ENCODE peak calls at places on chromosomes 11 and 22, in nine cellular contexts. E is right cardiac atrium, F is SJSA1, Q is A549, A is Peyer's patch, R is cardiac muscle cell, N is ascending aorta, H is ovary, U is right lobe of liver. V is an unnamed sample. For H3K9me3, the result is how much of the 10 kb centered on the place peaks cover.

GRCh38 chr11:22680628-22681027 is 14.2 kb downstream of the GAS2 start:
- DNase-seq in U (no peak), R (no peak), N (no peak), H (no peak), A (no peak), Q (peak), E (no peak), F (no peak), V (no peak)

GRCh38 chr11:77406396-77406795 is 67.5 kb downstream of the PAK1 start:
- DNase-seq in H (no peak), U (no peak), F (no peak), E (no peak), Q (no peak), A (no peak), R (no peak), N (no peak), V (no peak)

GRCh38 chr22:42451499-42452145 is 19.4 kb upstream of the NFAM1 start:
- DNase-seq in E (no peak), A (no peak), N (no peak), Q (no peak), R (no peak), U (no peak), H (no peak), F (no peak), V (no peak)

GRCh38 chr22:31230871-31231621 is 18.9 kb downstream of the LIMK2 start:
- DNase-seq in E (no peak), H (peak), R (peak), A (peak), N (peak), F (no peak), Q (peak), U (peak), V (no peak)

GRCh38 chr11:123082977-123083376 is 21.0 kb upstream of the HSPA8 start:
- DNase-seq in H (no peak), A (peak), U (no peak), E (no peak), N (no peak), F (no peak), Q (no peak), R (no peak), V (no peak)

GRCh38 chr11:46015941-46016340 is 93.5 kb downstream of the LARGE2 start:
- DNase-seq in H (no peak), E (no peak), A (no peak), F (no peak), U (no peak), N (no peak), R (no peak), Q (no peak), V (no peak)

GRCh38 chr22:32615874-32616564 is 141.4 kb downstream of the FBXO7 start:
- DNase-seq in A (no peak), F (no peak), E (no peak), H (no peak), R (peak), Q (no peak), N (no peak), U (no peak), V (no peak)

GRCh38 chr11:134862168-134862567 is 450.1 kb upstream of the B3GAT1 start:
- DNase-seq in F (no peak), Q (no peak), U (no peak), R (no peak), N (no peak), A (no peak), H (no peak), E (no peak), V (no peak)

GRCh38 chr11:12363373-12363772 is 14.0 kb upstream of the PARVA start:
- DNase-seq in A (no peak), R (no peak), N (no peak), E (no peak), U (no peak), Q (no peak), H (no peak), F (no peak), V (no peak)

GRCh38 chr22:39763276-39763675 is 130.3 kb downstream of the ENTHD1 start:
- DNase-seq in F (no peak), H (no peak), R (no peak), N (no peak), U (no peak), E (no peak), Q (no peak), A (no peak), V (no peak)

GRCh38 chr11:106853850-106854401 is 164.3 kb downstream of the GUCY1A2 start:
- DNase-seq in Q (no peak), H (no peak), A (no peak), E (no peak), N (no peak), F (no peak), R (no peak), U (no peak), V (no peak)

GRCh38 chr11:118194835-118195627 is 18.6 kb upstream of the SCN2B start:
- DNase-seq in A (peak), Q (peak), E (peak), N (peak), F (no peak), R (peak), H (peak), U (peak), V (peak)

GRCh38 chr11:80860632-80861031 is 1419.8 kb upstream of the TENM4 start:
- DNase-seq in R (no peak), A (no peak), E (no peak), H (no peak), N (no peak), U (no peak), F (no peak), Q (no peak), V (no peak)

GRCh38 chr22:49209452-49210195 is 618.0 kb downstream of the BRD1 start:
- DNase-seq in A (peak), Q (peak), U (peak), E (no peak), R (no peak), H (no peak), N (peak), F (peak), V (no peak)

GRCh38 chr22:32628626-32629587 is 154.3 kb downstream of the FBXO7 start:
- DNase-seq in U (no peak), E (no peak), H (no peak), Q (no peak), R (no peak), F (no peak), A (no peak), N (no peak), V (no peak)

GRCh38 chr11:29161216-29161615 is 855.6 kb downstream of the KCNA4 start:
- DNase-seq in A (no peak), U (no peak), Q (no peak), E (no peak), F (no peak), R (no peak), N (no peak), H (no peak), V (no peak)

GRCh38 chr11:89626366-89626765 is 83.7 kb upstream of the TRIM77 start:
- DNase-seq in U (no peak), A (no peak), F (no peak), E (no peak), N (no peak), R (no peak), Q (no peak), H (no peak), V (no peak)

GRCh38 chr11:114208371-114208770 is 87.8 kb upstream of the NNMT start:
- DNase-seq in R (no peak), E (no peak), Q (no peak), N (no peak), F (no peak), H (no peak), U (no peak), A (no peak), V (no peak)

GRCh38 chr11:128884703-128885338 is 6.3 kb upstream of the KCNJ5 start:
- DNase-seq in F (no peak), A (peak), H (peak), U (no peak), Q (peak), N (no peak), E (no peak), R (peak), V (no peak)

GRCh38 chr11:32792948-32793475 is 1.4 kb downstream of the CCDC73 start:
- DNase-seq in U (peak), Q (peak), H (peak), R (peak), E (peak), A (peak), N (no peak), F (no peak), V (no peak)

GRCh38 chr11:70552441-70553150 is 154.3 kb downstream of the CTTN start:
- DNase-seq in F (no peak), N (no peak), U (no peak), H (no peak), A (no peak), Q (no peak), R (no peak), E (no peak), V (no peak)

GRCh38 chr11:5605849-5606248 is 9.4 kb downstream of the TRIM6 start:
- DNase-seq in R (no peak), H (no peak), Q (no peak), U (no peak), A (no peak), E (no peak), N (no peak), F (peak), V (peak)

GRCh38 chr22:29217827-29218757 is 12.4 kb downstream of the EMID1 start:
- DNase-seq in F (no peak), N (peak), R (no peak), U (no peak), A (no peak), H (no peak), E (no peak), Q (no peak), V (no peak)

DNA sequence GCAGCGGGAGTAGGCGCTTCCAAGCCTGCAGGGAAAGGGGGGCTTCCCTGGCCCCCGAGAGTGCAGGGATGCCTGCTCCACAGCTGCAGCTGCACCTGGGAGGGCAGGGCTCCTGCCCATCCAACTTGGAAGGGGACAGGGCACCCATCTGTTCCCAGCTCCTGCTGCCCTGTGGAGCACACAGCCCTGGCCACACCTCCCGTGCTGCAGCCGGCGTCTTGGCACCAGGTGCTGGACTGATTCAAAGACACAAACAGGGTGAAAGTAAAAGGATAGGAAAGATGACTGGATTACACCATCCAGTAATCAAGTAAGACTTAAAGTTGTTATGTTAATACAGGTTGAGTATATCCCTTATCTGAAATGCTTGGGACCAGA is 14.8 kb downstream of the NPAT start:
- DNase-seq in H (no peak), F (no peak), N (no peak), U (no peak), E (no peak), R (no peak), Q (no peak), A (no peak), V (no peak)
- H3K9me3 ChIP-seq in H (under half), F (under half), N (under half), U (under half), E (under half), R (under half), Q (under half), A (under half), V (under half)

DNA sequence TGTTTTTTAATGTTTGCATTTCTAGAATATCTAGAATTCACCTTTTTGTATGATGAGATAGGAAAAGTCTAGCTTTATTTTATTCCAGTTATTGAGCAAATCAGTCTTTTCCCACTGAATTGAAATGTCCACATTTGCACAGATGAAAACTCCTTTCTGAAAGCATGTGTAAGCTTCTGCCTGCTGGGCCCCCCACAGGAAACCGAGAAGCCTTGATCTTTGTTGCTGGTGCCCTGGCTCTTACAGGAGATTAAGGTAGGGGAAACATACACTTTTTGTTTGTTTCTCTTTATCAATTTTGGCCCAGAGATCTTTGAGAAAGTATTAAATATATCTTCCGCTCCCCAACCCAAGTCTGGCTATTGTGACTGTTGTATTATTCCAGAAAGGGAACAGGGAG is 87.2 kb upstream of the GNAZ start:
- DNase-seq in N (no peak), A (no peak), R (no peak), F (no peak), E (no peak), Q (no peak), U (no peak), H (no peak), V (no peak)
- H3K9me3 ChIP-seq in N (under half), A (under half), R (under half), F (under half), E (under half), Q (under half), U (under half), H (under half), V (under half)

GRCh38 chr22:47406896-47407295 is 644.4 kb downstream of the TBC1D22A start:
- DNase-seq in H (no peak), E (no peak), R (no peak), F (no peak), A (peak), N (peak), U (no peak), Q (no peak), V (no peak)

GRCh38 chr22:47408409-47408808 is 646.0 kb downstream of the TBC1D22A start:
- DNase-seq in E (no peak), Q (peak), H (no peak), U (no peak), A (peak), R (no peak), N (no peak), F (no peak), V (no peak)

GRCh38 chr22:47409501-47410275 is 647.2 kb downstream of the TBC1D22A start:
- DNase-seq in A (peak), Q (no peak), F (peak), N (peak), E (no peak), U (no peak), R (no peak), H (no peak), V (no peak)

GRCh38 chr22:47407626-47408025 is 645.2 kb downstream of the TBC1D22A start:
- DNase-seq in H (no peak), R (no peak), Q (no peak), N (peak), A (peak), E (no peak), U (no peak), F (no peak), V (no peak)

GRCh38 chr22:47411006-47411405 is 648.6 kb downstream of the TBC1D22A start:
- DNase-seq in H (no peak), U (no peak), R (no peak), Q (no peak), A (peak), F (no peak), E (no peak), N (peak), V (no peak)
- H3K9me3 ChIP-seq in H (under half), U (under half), R (under half), Q (under half), A (under half), F (under half), E (under half), N (under half), V (under half)

DNA sequence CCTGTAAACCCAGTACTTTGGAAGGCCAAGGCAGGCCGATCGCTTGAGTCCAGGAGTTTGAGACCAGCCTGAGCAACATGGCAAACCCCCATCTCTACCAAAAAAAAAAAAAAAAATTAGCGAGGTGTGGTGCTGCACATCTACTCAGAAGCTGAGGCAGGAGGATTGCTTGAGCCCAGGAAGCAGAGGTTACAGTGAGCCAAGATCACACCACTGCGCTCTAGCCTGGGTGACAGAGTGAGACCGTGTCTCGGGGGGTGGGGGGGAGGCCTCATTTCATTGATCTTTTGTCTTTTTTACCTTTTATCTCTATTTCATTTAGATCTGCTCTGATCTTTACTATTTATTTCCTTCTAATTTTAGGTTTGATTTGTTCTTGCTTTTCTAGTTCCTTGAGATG is 51.8 kb downstream of the KCNQ1OT1 start:
- DNase-seq in U (no peak), H (no peak), F (no peak), E (no peak), N (no peak), R (no peak), A (no peak), Q (no peak), V (no peak)
- H3K9me3 ChIP-seq in U (under half), H (under half), F (half or more), E (under half), N (half or more), R (under half), A (under half), Q (half or more), V (under half)

GRCh38 chr22:19961868-19962245 is 20.2 kb upstream of the TXNRD2 start:
- DNase-seq in A (no peak), N (no peak), U (no peak), F (no peak), E (peak), R (no peak), Q (no peak), H (no peak), V (no peak)
- H3K9me3 ChIP-seq in A (under half), N (under half), U (under half), F (under half), E (under half), R (under half), Q (under half), H (under half), V (under half)

GRCh38 chr11:54930930-54931329 is 224.3 kb downstream of the OR4A5 start:
- DNase-seq in A (no peak), E (no peak), F (no peak), R (no peak), H (no peak), U (no peak), Q (no peak), N (no peak), V (no peak)
- H3K9me3 ChIP-seq in A (under half), E (under half), F (under half), R (under half), H (under half), U (under half), Q (under half), N (half or more), V (under half)

GRCh38 chr11:97739892-97740782 is 1280.6 kb upstream of the CNTN5 start:
- DNase-seq in F (no peak), U (no peak), R (no peak), E (no peak), N (no peak), Q (no peak), A (no peak), H (no peak), V (no peak)
- H3K9me3 ChIP-seq in F (under half), U (under half), R (under half), E (under half), N (under half), Q (under half), A (under half), H (under half), V (under half)

GRCh38 chr11:2498750-2499149 is 53.9 kb downstream of the KCNQ1 start:
- DNase-seq in N (no peak), E (no peak), A (no peak), F (peak), Q (no peak), H (no peak), R (no peak), U (no peak), V (no peak)
- H3K9me3 ChIP-seq in N (under half), E (under half), A (under half), F (under half), Q (under half), H (under half), R (under half), U (under half), V (under half)

V was measured in keratinocyte.